ENCODE peak calls at places on chromosomes 16 and 17, in five cellular contexts. A is kidney tubule cell; B is activated CD8-positive, alpha-beta memory T cell treated with anti-CD3 and anti-CD28 coated beads for 24 hours; K is erythroblast; Z is psoas muscle. U is an unnamed sample.

GRCh38 chr17:28613916-28614315 is at the start of gene RSKR:
- DNase-seq in A (no peak), B (no peak), K (no peak), Z (no peak), U (no peak)

GRCh38 chr17:35969558-35970442 is 11.5 kb downstream of the CCL16 start:
- DNase-seq in A (peak), B (peak), K (peak), Z (peak), U (peak)

GRCh38 chr16:73048292-73049050 is 543 bp upstream of the ZFHX3 start:
- DNase-seq in A (peak), B (no peak), K (no peak), Z (peak), U (no peak)

GRCh38 chr16:50821586-50821985 is 79.7 kb downstream of the CYLD start:
- DNase-seq in A (no peak), B (peak), K (peak), Z (no peak), U (peak)

GRCh38 chr17:29133146-29133713 is 47.0 kb downstream of the MYO18A start:
- DNase-seq in A (peak), B (no peak), K (no peak), Z (peak), U (peak)

GRCh38 chr16:2537451-2538379 is at the start of gene PDPK1:
- DNase-seq in A (peak), B (peak), K (peak), Z (peak), U (peak)

GRCh38 chr16:88330971-88331890 is 51.5 kb upstream of the ZNF469 start:
- DNase-seq in A (no peak), B (no peak), K (no peak), Z (no peak), U (no peak)

GRCh38 chr16:78163772-78164391 is 64.4 kb downstream of the WWOX start:
- DNase-seq in A (no peak), B (no peak), K (no peak), Z (no peak), U (no peak)

GRCh38 chr16:74995986-74996385 is 2.8 kb upstream of the ZNRF1 start:
- DNase-seq in A (no peak), B (no peak), K (no peak), Z (no peak), U (no peak)

GRCh38 chr17:33086878-33087277 is 95.2 kb downstream of the SPACA3 start:
- DNase-seq in A (no peak), B (no peak), K (no peak), Z (no peak), U (no peak)

U was measured in SJCRH30.